ENCODE peak calls at places on chromosomes 5 and 9, in eight cellular contexts. One of them, this sample, is unnamed.

GRCh38 chr9:131520448-131520847 is 10.6 kb downstream of the UCK1 start:
- DNase-seq in activated CD8-positive, alpha-beta T cell treated with anti-CD3 and anti-CD28 coated beads for 36 hours: no peak
- DNase-seq in omental fat pad: no peak
- DNase-seq in gastrocnemius medialis: no peak
- DNase-seq in osteocyte: no peak
- DNase-seq in nephron progenitor cell: no peak
- DNase-seq in mammary epithelial cell: no peak
- DNase-seq in Calu3: no peak
- DNase-seq in this sample: no peak

GRCh38 chr5:113255105-113255504 is 179.7 kb downstream of the TSSK1B start:
- DNase-seq in activated CD8-positive, alpha-beta T cell treated with anti-CD3 and anti-CD28 coated beads for 36 hours: no peak
- DNase-seq in osteocyte: no peak
- DNase-seq in mammary epithelial cell: no peak
- DNase-seq in gastrocnemius medialis: no peak
- DNase-seq in Calu3: no peak
- DNase-seq in nephron progenitor cell: no peak
- DNase-seq in omental fat pad: no peak
- DNase-seq in this sample: no peak

GRCh38 chr5:565782-566445 is 41.7 kb upstream of the SLC9A3 start:
- DNase-seq in osteocyte: peak; percentile 77
- DNase-seq in omental fat pad: no peak
- DNase-seq in Calu3: no peak
- DNase-seq in mammary epithelial cell: no peak
- DNase-seq in gastrocnemius medialis: no peak
- DNase-seq in activated CD8-positive, alpha-beta T cell treated with anti-CD3 and anti-CD28 coated beads for 36 hours: peak; percentile 19
- DNase-seq in nephron progenitor cell: no peak
- DNase-seq in this sample: no peak

GRCh38 chr5:138950411-138951011 is 75.4 kb upstream of the LRRTM2 start:
- DNase-seq in mammary epithelial cell: no peak
- DNase-seq in omental fat pad: no peak
- DNase-seq in nephron progenitor cell: no peak
- DNase-seq in gastrocnemius medialis: no peak
- DNase-seq in activated CD8-positive, alpha-beta T cell treated with anti-CD3 and anti-CD28 coated beads for 36 hours: no peak
- DNase-seq in Calu3: no peak
- DNase-seq in osteocyte: no peak
- DNase-seq in this sample: no peak

GRCh38 chr5:13814293-13814692 is 130.2 kb downstream of the DNAH5 start:
- DNase-seq in osteocyte: no peak
- DNase-seq in nephron progenitor cell: no peak
- DNase-seq in gastrocnemius medialis: no peak
- DNase-seq in activated CD8-positive, alpha-beta T cell treated with anti-CD3 and anti-CD28 coated beads for 36 hours: no peak
- DNase-seq in omental fat pad: no peak
- DNase-seq in mammary epithelial cell: peak; percentile 33
- DNase-seq in Calu3: no peak
- DNase-seq in this sample: no peak

GRCh38 chr9:121636411-121636865 is 15.0 kb upstream of the DAB2IP start:
- DNase-seq in osteocyte: no peak
- DNase-seq in Calu3: no peak
- DNase-seq in mammary epithelial cell: peak; percentile 84
- DNase-seq in nephron progenitor cell: no peak
- DNase-seq in omental fat pad: no peak
- DNase-seq in activated CD8-positive, alpha-beta T cell treated with anti-CD3 and anti-CD28 coated beads for 36 hours: no peak
- DNase-seq in gastrocnemius medialis: no peak
- DNase-seq in this sample: no peak

GRCh38 chr9:95003694-95004451 is 277.4 kb downstream of the AOPEP start:
- DNase-seq in omental fat pad: peak; percentile 40
- DNase-seq in activated CD8-positive, alpha-beta T cell treated with anti-CD3 and anti-CD28 coated beads for 36 hours: peak; percentile 16
- DNase-seq in Calu3: peak; percentile 58
- DNase-seq in gastrocnemius medialis: no peak
- DNase-seq in nephron progenitor cell: peak; percentile 61
- DNase-seq in mammary epithelial cell: peak; percentile 53
- DNase-seq in osteocyte: peak; percentile 88
- DNase-seq in this sample: no peak

GRCh38 chr9:68668127-68668526 is 36.9 kb upstream of the PIP5K1B start:
- DNase-seq in gastrocnemius medialis: no peak
- DNase-seq in Calu3: no peak
- DNase-seq in omental fat pad: no peak
- DNase-seq in activated CD8-positive, alpha-beta T cell treated with anti-CD3 and anti-CD28 coated beads for 36 hours: no peak
- DNase-seq in osteocyte: no peak
- DNase-seq in mammary epithelial cell: no peak
- DNase-seq in nephron progenitor cell: no peak
- DNase-seq in this sample: no peak

GRCh38 chr9:116193636-116194035 is 40.0 kb downstream of the PAPPA start:
- DNase-seq in gastrocnemius medialis: no peak
- DNase-seq in omental fat pad: no peak
- DNase-seq in osteocyte: no peak
- DNase-seq in activated CD8-positive, alpha-beta T cell treated with anti-CD3 and anti-CD28 coated beads for 36 hours: no peak
- DNase-seq in nephron progenitor cell: no peak
- DNase-seq in mammary epithelial cell: peak; percentile 83
- DNase-seq in Calu3: no peak
- DNase-seq in this sample: no peak

GRCh38 chr5:83720805-83721431 is at the start of gene HAPLN1:
- DNase-seq in activated CD8-positive, alpha-beta T cell treated with anti-CD3 and anti-CD28 coated beads for 36 hours: no peak
- DNase-seq in nephron progenitor cell: peak; percentile 40
- DNase-seq in Calu3: no peak
- DNase-seq in mammary epithelial cell: no peak
- DNase-seq in osteocyte: no peak
- DNase-seq in omental fat pad: no peak
- DNase-seq in gastrocnemius medialis: no peak
- DNase-seq in this sample: no peak

GRCh38 chr5:135462304-135462703 is 10.2 kb upstream of the TIFAB start:
- DNase-seq in Calu3: peak; percentile 79
- DNase-seq in mammary epithelial cell: peak; percentile 41
- DNase-seq in gastrocnemius medialis: no peak
- DNase-seq in osteocyte: no peak
- DNase-seq in nephron progenitor cell: peak; percentile 74
- DNase-seq in activated CD8-positive, alpha-beta T cell treated with anti-CD3 and anti-CD28 coated beads for 36 hours: peak; percentile 82
- DNase-seq in omental fat pad: no peak
- DNase-seq in this sample: no peak
- TF ChIP-seq CTCF in Calu3: peak; percentile 70
- TF ChIP-seq CTCF in mammary epithelial cell: peak; percentile 64
- TF ChIP-seq CTCF in gastrocnemius medialis: peak; percentile 7
- TF ChIP-seq CTCF in osteocyte: peak; percentile 54
- TF ChIP-seq CTCF in nephron progenitor cell: peak; percentile 62
- TF ChIP-seq CTCF in activated CD8-positive, alpha-beta T cell treated with anti-CD3 and anti-CD28 coated beads for 36 hours: peak; percentile 37
- TF ChIP-seq CTCF in omental fat pad: no peak
- TF ChIP-seq CTCF in this sample: peak; percentile 63

DNA sequence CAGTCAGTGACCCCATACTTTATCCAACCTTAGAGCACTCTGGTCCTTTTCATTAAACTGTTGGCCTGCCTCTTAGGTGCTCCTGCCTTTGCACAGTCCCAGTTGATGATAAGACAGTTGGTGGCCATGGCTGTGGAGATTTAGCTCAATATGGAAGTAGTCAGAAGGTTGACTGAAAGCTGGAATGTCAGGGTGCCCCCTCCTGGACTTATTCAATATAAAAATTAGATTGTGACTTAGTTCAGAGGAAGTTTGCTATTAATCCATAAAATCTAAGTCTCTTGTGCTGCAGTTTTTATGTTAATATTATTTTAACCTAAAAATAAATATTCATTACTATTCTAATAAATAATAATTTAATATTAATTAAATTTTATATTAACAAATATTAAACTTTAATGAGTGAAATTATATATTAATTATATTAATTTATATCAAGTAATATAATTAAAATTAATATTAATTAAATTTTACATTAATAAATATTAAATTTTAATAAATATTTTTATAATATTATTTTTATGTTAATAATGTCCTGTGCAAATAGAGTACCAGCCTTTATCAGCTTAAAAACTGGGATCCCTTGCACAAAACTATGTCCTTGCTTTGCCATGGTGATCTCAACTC is 77.7 kb upstream of the ADAMTSL1 start:
- DNase-seq in mammary epithelial cell: no peak
- DNase-seq in activated CD8-positive, alpha-beta T cell treated with anti-CD3 and anti-CD28 coated beads for 36 hours: no peak
- DNase-seq in osteocyte: no peak
- DNase-seq in gastrocnemius medialis: no peak
- DNase-seq in omental fat pad: no peak
- DNase-seq in Calu3: peak; percentile 4
- DNase-seq in nephron progenitor cell: no peak
- DNase-seq in this sample: no peak
- TF ChIP-seq CTCF in mammary epithelial cell: peak; percentile 44
- TF ChIP-seq CTCF in activated CD8-positive, alpha-beta T cell treated with anti-CD3 and anti-CD28 coated beads for 36 hours: peak; percentile 23
- TF ChIP-seq CTCF in osteocyte: peak; percentile 38
- TF ChIP-seq CTCF in gastrocnemius medialis: no peak
- TF ChIP-seq CTCF in omental fat pad: no peak
- TF ChIP-seq CTCF in Calu3: no peak
- TF ChIP-seq CTCF in nephron progenitor cell: peak; percentile 5
- TF ChIP-seq CTCF in this sample: no peak

GRCh38 chr5:132008163-132008473 is 3.3 kb downstream of the ACSL6 start:
- DNase-seq in Calu3: no peak
- DNase-seq in mammary epithelial cell: peak; percentile 56
- DNase-seq in osteocyte: no peak
- DNase-seq in gastrocnemius medialis: no peak
- DNase-seq in omental fat pad: no peak
- DNase-seq in activated CD8-positive, alpha-beta T cell treated with anti-CD3 and anti-CD28 coated beads for 36 hours: no peak
- DNase-seq in nephron progenitor cell: no peak
- DNase-seq in this sample: no peak
- TF ChIP-seq CTCF in Calu3: no peak
- TF ChIP-seq CTCF in mammary epithelial cell: no peak
- TF ChIP-seq CTCF in osteocyte: no peak
- TF ChIP-seq CTCF in gastrocnemius medialis: no peak
- TF ChIP-seq CTCF in omental fat pad: no peak
- TF ChIP-seq CTCF in activated CD8-positive, alpha-beta T cell treated with anti-CD3 and anti-CD28 coated beads for 36 hours: peak; percentile 27
- TF ChIP-seq CTCF in nephron progenitor cell: no peak
- TF ChIP-seq CTCF in this sample: no peak

DNA sequence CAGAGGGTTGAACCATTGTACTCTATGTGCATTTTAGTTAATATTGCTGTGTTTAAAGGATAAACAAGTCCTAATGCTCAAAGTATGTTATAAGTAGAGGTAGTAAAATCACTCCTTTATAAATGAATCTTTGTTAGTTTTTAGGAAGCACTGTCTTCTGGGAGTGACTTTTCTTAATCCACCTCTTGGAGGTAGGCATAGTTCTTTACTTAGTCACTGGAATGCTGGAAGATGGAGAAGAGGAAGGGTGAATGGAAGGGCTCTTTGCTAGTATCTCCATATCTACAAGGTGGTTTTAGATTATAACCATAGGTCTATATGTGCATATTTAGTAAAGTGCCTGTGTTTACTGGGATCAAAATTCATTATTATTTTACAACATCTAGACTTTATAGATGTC is 332.5 kb downstream of the NPR3 start:
- DNase-seq in Calu3: no peak
- DNase-seq in osteocyte: no peak
- DNase-seq in omental fat pad: no peak
- DNase-seq in mammary epithelial cell: peak; percentile 19
- DNase-seq in gastrocnemius medialis: no peak
- DNase-seq in activated CD8-positive, alpha-beta T cell treated with anti-CD3 and anti-CD28 coated beads for 36 hours: no peak
- DNase-seq in nephron progenitor cell: no peak
- DNase-seq in this sample: no peak
- TF ChIP-seq CTCF in Calu3: no peak
- TF ChIP-seq CTCF in osteocyte: no peak
- TF ChIP-seq CTCF in omental fat pad: no peak
- TF ChIP-seq CTCF in mammary epithelial cell: no peak
- TF ChIP-seq CTCF in gastrocnemius medialis: no peak
- TF ChIP-seq CTCF in activated CD8-positive, alpha-beta T cell treated with anti-CD3 and anti-CD28 coated beads for 36 hours: no peak
- TF ChIP-seq CTCF in nephron progenitor cell: no peak
- TF ChIP-seq CTCF in this sample: no peak

GRCh38 chr9:36457836-36458429 is 57.9 kb upstream of the RNF38 start:
- DNase-seq in gastrocnemius medialis: no peak
- DNase-seq in omental fat pad: no peak
- DNase-seq in nephron progenitor cell: no peak
- DNase-seq in Calu3: no peak
- DNase-seq in activated CD8-positive, alpha-beta T cell treated with anti-CD3 and anti-CD28 coated beads for 36 hours: no peak
- DNase-seq in mammary epithelial cell: no peak
- DNase-seq in osteocyte: no peak
- DNase-seq in this sample: no peak

GRCh38 chr9:36462245-36462644 is 62.2 kb upstream of the RNF38 start:
- DNase-seq in activated CD8-positive, alpha-beta T cell treated with anti-CD3 and anti-CD28 coated beads for 36 hours: no peak
- DNase-seq in mammary epithelial cell: no peak
- DNase-seq in osteocyte: no peak
- DNase-seq in gastrocnemius medialis: no peak
- DNase-seq in Calu3: no peak
- DNase-seq in omental fat pad: no peak
- DNase-seq in nephron progenitor cell: no peak
- DNase-seq in this sample: no peak

GRCh38 chr9:36451949-36452348 is 51.9 kb upstream of the RNF38 start:
- DNase-seq in omental fat pad: no peak
- DNase-seq in nephron progenitor cell: no peak
- DNase-seq in mammary epithelial cell: no peak
- DNase-seq in osteocyte: no peak
- DNase-seq in Calu3: no peak
- DNase-seq in activated CD8-positive, alpha-beta T cell treated with anti-CD3 and anti-CD28 coated beads for 36 hours: no peak
- DNase-seq in gastrocnemius medialis: no peak
- DNase-seq in this sample: no peak

GRCh38 chr9:36461341-36461740 is 61.3 kb upstream of the RNF38 start:
- DNase-seq in gastrocnemius medialis: no peak
- DNase-seq in osteocyte: no peak
- DNase-seq in activated CD8-positive, alpha-beta T cell treated with anti-CD3 and anti-CD28 coated beads for 36 hours: no peak
- DNase-seq in mammary epithelial cell: no peak
- DNase-seq in Calu3: no peak
- DNase-seq in nephron progenitor cell: no peak
- DNase-seq in omental fat pad: no peak
- DNase-seq in this sample: no peak

GRCh38 chr9:36456480-36457115 is 56.5 kb upstream of the RNF38 start:
- DNase-seq in omental fat pad: no peak
- DNase-seq in Calu3: no peak
- DNase-seq in nephron progenitor cell: no peak
- DNase-seq in mammary epithelial cell: peak; percentile 16
- DNase-seq in osteocyte: no peak
- DNase-seq in gastrocnemius medialis: no peak
- DNase-seq in activated CD8-positive, alpha-beta T cell treated with anti-CD3 and anti-CD28 coated beads for 36 hours: no peak
- DNase-seq in this sample: no peak
- TF ChIP-seq CTCF in omental fat pad: no peak
- TF ChIP-seq CTCF in Calu3: no peak
- TF ChIP-seq CTCF in nephron progenitor cell: no peak
- TF ChIP-seq CTCF in mammary epithelial cell: no peak
- TF ChIP-seq CTCF in osteocyte: no peak
- TF ChIP-seq CTCF in gastrocnemius medialis: no peak
- TF ChIP-seq CTCF in activated CD8-positive, alpha-beta T cell treated with anti-CD3 and anti-CD28 coated beads for 36 hours: no peak
- TF ChIP-seq CTCF in this sample: no peak

GRCh38 chr9:89734561-89734960 is 129.7 kb downstream of the GADD45G start:
- DNase-seq in mammary epithelial cell: no peak
- DNase-seq in activated CD8-positive, alpha-beta T cell treated with anti-CD3 and anti-CD28 coated beads for 36 hours: no peak
- DNase-seq in Calu3: no peak
- DNase-seq in osteocyte: no peak
- DNase-seq in omental fat pad: no peak
- DNase-seq in gastrocnemius medialis: no peak
- DNase-seq in nephron progenitor cell: no peak
- DNase-seq in this sample: no peak

GRCh38 chr9:89742660-89743059 is 137.8 kb downstream of the GADD45G start:
- DNase-seq in Calu3: no peak
- DNase-seq in activated CD8-positive, alpha-beta T cell treated with anti-CD3 and anti-CD28 coated beads for 36 hours: peak; percentile 37
- DNase-seq in osteocyte: no peak
- DNase-seq in nephron progenitor cell: no peak
- DNase-seq in omental fat pad: no peak
- DNase-seq in mammary epithelial cell: no peak
- DNase-seq in gastrocnemius medialis: no peak
- DNase-seq in this sample: no peak

GRCh38 chr9:89740722-89741121 is 135.9 kb downstream of the GADD45G start:
- DNase-seq in nephron progenitor cell: no peak
- DNase-seq in omental fat pad: no peak
- DNase-seq in osteocyte: no peak
- DNase-seq in activated CD8-positive, alpha-beta T cell treated with anti-CD3 and anti-CD28 coated beads for 36 hours: peak; percentile 79
- DNase-seq in gastrocnemius medialis: no peak
- DNase-seq in mammary epithelial cell: no peak
- DNase-seq in Calu3: no peak
- DNase-seq in this sample: no peak

GRCh38 chr9:89739531-89740315 is 134.9 kb downstream of the GADD45G start:
- DNase-seq in gastrocnemius medialis: no peak
- DNase-seq in osteocyte: no peak
- DNase-seq in omental fat pad: no peak
- DNase-seq in mammary epithelial cell: no peak
- DNase-seq in activated CD8-positive, alpha-beta T cell treated with anti-CD3 and anti-CD28 coated beads for 36 hours: peak; percentile 26
- DNase-seq in Calu3: no peak
- DNase-seq in nephron progenitor cell: no peak
- DNase-seq in this sample: no peak

GRCh38 chr9:89738137-89738932 is 133.5 kb downstream of the GADD45G start:
- DNase-seq in Calu3: no peak
- DNase-seq in gastrocnemius medialis: no peak
- DNase-seq in nephron progenitor cell: no peak
- DNase-seq in activated CD8-positive, alpha-beta T cell treated with anti-CD3 and anti-CD28 coated beads for 36 hours: no peak
- DNase-seq in osteocyte: no peak
- DNase-seq in omental fat pad: no peak
- DNase-seq in mammary epithelial cell: no peak
- DNase-seq in this sample: no peak
- TF ChIP-seq CTCF in Calu3: no peak
- TF ChIP-seq CTCF in gastrocnemius medialis: no peak
- TF ChIP-seq CTCF in nephron progenitor cell: no peak
- TF ChIP-seq CTCF in activated CD8-positive, alpha-beta T cell treated with anti-CD3 and anti-CD28 coated beads for 36 hours: no peak
- TF ChIP-seq CTCF in osteocyte: no peak
- TF ChIP-seq CTCF in omental fat pad: no peak
- TF ChIP-seq CTCF in mammary epithelial cell: no peak
- TF ChIP-seq CTCF in this sample: no peak